ENCODE peak calls at places on chromosomes 16 and 17, in five cellular contexts. One of them, this sample, is unnamed. For H3K4me1 and H3K36me3, the result is how much of the 10 kb centered on the place peaks cover.

GRCh38 chr16:15865742-15866141 is 8.9 kb upstream of the MYH11 start:
- DNase-seq in neural progenitor cell: no peak
- DNase-seq in pancreas: no peak
- DNase-seq in left ventricle myocardium inferior: no peak
- DNase-seq in CD8-positive, alpha-beta T cell: no peak
- DNase-seq in this sample: no peak

GRCh38 chr17:59561042-59561441 is 4.4 kb upstream of the DHX40 start:
- DNase-seq in neural progenitor cell: peak
- DNase-seq in pancreas: no peak
- DNase-seq in left ventricle myocardium inferior: no peak
- DNase-seq in CD8-positive, alpha-beta T cell: no peak
- DNase-seq in this sample: peak

GRCh38 chr16:5526826-5527225 is 429.2 kb upstream of the EEF2KMT start:
- DNase-seq in neural progenitor cell: no peak
- DNase-seq in pancreas: no peak
- DNase-seq in left ventricle myocardium inferior: no peak
- DNase-seq in CD8-positive, alpha-beta T cell: no peak
- DNase-seq in this sample: no peak

GRCh38 chr17:37490638-37491614 is 1.2 kb downstream of the DUSP14 start:
- DNase-seq in neural progenitor cell: peak
- DNase-seq in pancreas: no peak
- DNase-seq in left ventricle myocardium inferior: peak
- DNase-seq in CD8-positive, alpha-beta T cell: no peak
- DNase-seq in this sample: no peak

GRCh38 chr16:54648575-54648974 is 282.1 kb upstream of the IRX5 start:
- DNase-seq in neural progenitor cell: no peak
- DNase-seq in pancreas: no peak
- DNase-seq in left ventricle myocardium inferior: no peak
- DNase-seq in CD8-positive, alpha-beta T cell: no peak
- DNase-seq in this sample: no peak

GRCh38 chr16:72110662-72111615 is 17.3 kb downstream of the DHX38 start:
- DNase-seq in neural progenitor cell: no peak
- DNase-seq in pancreas: no peak
- DNase-seq in left ventricle myocardium inferior: no peak
- DNase-seq in CD8-positive, alpha-beta T cell: no peak
- DNase-seq in this sample: no peak

GRCh38 chr16:21950782-21951521 is 2.2 kb upstream of the UQCRC2 start:
- DNase-seq in neural progenitor cell: peak
- DNase-seq in pancreas: no peak
- DNase-seq in left ventricle myocardium inferior: no peak
- DNase-seq in CD8-positive, alpha-beta T cell: peak
- DNase-seq in this sample: no peak

GRCh38 chr17:68176770-68177169 is 71.1 kb upstream of the AMZ2 start:
- DNase-seq in neural progenitor cell: peak
- DNase-seq in pancreas: no peak
- DNase-seq in left ventricle myocardium inferior: no peak
- DNase-seq in CD8-positive, alpha-beta T cell: no peak
- DNase-seq in this sample: no peak

GRCh38 chr17:40536731-40537171 is 28.5 kb downstream of the CCR7 start:
- DNase-seq in neural progenitor cell: no peak
- DNase-seq in pancreas: no peak
- DNase-seq in left ventricle myocardium inferior: no peak
- DNase-seq in CD8-positive, alpha-beta T cell: no peak
- DNase-seq in this sample: no peak

GRCh38 chr16:71345031-71345430 is 13.5 kb upstream of the CALB2 start:
- DNase-seq in neural progenitor cell: peak
- DNase-seq in pancreas: no peak
- DNase-seq in left ventricle myocardium inferior: no peak
- DNase-seq in CD8-positive, alpha-beta T cell: no peak
- DNase-seq in this sample: no peak

GRCh38 chr16:47965439-47965838 is 190.4 kb downstream of the ABCC12 start:
- DNase-seq in neural progenitor cell: peak
- DNase-seq in pancreas: no peak
- DNase-seq in left ventricle myocardium inferior: no peak
- DNase-seq in CD8-positive, alpha-beta T cell: no peak
- DNase-seq in this sample: no peak

GRCh38 chr17:77148109-77148958 is 7.6 kb downstream of the SEC14L1 start:
- DNase-seq in neural progenitor cell: no peak
- DNase-seq in pancreas: no peak
- DNase-seq in left ventricle myocardium inferior: no peak
- DNase-seq in CD8-positive, alpha-beta T cell: no peak
- DNase-seq in this sample: no peak

GRCh38 chr17:40417258-40417608 is 463 bp downstream of the TOP2A start:
- DNase-seq in neural progenitor cell: peak
- DNase-seq in pancreas: no peak
- DNase-seq in left ventricle myocardium inferior: no peak
- DNase-seq in CD8-positive, alpha-beta T cell: no peak
- DNase-seq in this sample: peak

GRCh38 chr17:19237389-19238166 is 412 bp downstream of the EPN2 start:
- DNase-seq in neural progenitor cell: peak
- DNase-seq in pancreas: peak
- DNase-seq in left ventricle myocardium inferior: peak
- DNase-seq in CD8-positive, alpha-beta T cell: no peak
- DNase-seq in this sample: peak

GRCh38 chr16:50838165-50838564 is 96.3 kb downstream of the CYLD start:
- DNase-seq in neural progenitor cell: no peak
- DNase-seq in pancreas: no peak
- DNase-seq in left ventricle myocardium inferior: no peak
- DNase-seq in CD8-positive, alpha-beta T cell: no peak
- DNase-seq in this sample: no peak

GRCh38 chr16:85652431-85653221 is 36.1 kb downstream of the GINS2 start:
- DNase-seq in neural progenitor cell: peak
- DNase-seq in pancreas: peak
- DNase-seq in left ventricle myocardium inferior: peak
- DNase-seq in CD8-positive, alpha-beta T cell: peak
- DNase-seq in this sample: peak

GRCh38 chr16:14148569-14148968 is 77.5 kb downstream of the MRTFB start:
- DNase-seq in neural progenitor cell: no peak
- DNase-seq in pancreas: no peak
- DNase-seq in left ventricle myocardium inferior: no peak
- DNase-seq in CD8-positive, alpha-beta T cell: no peak
- DNase-seq in this sample: no peak
- H3K4me1 ChIP-seq in neural progenitor cell: under half
- H3K4me1 ChIP-seq in pancreas: under half
- H3K4me1 ChIP-seq in left ventricle myocardium inferior: under half
- H3K4me1 ChIP-seq in CD8-positive, alpha-beta T cell: under half
- H3K4me1 ChIP-seq in this sample: under half

DNA sequence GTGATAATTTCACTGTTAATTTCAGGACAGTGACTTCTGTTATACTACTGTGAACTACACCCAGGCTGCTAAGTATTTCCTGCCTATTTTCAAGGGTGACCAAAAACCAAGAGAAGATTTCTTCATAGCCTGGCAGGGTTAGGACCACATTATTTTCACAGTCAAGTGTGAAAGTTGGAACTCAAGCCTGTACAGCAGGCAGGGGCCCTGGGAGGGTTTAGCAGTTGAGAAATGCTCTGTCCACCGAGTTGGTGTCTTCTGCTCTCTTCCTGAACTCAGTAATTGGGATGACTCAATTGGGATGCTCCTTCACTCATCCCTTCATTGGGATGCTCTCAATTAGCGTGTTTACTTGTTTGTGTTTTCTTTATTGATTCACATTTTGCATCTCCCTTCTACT is 347.3 kb upstream of the CDH11 start:
- DNase-seq in neural progenitor cell: no peak
- DNase-seq in pancreas: no peak
- DNase-seq in left ventricle myocardium inferior: no peak
- DNase-seq in CD8-positive, alpha-beta T cell: no peak
- DNase-seq in this sample: no peak
- H3K36me3 ChIP-seq in neural progenitor cell: under half
- H3K36me3 ChIP-seq in pancreas: under half
- H3K36me3 ChIP-seq in left ventricle myocardium inferior: under half
- H3K36me3 ChIP-seq in CD8-positive, alpha-beta T cell: under half
- H3K36me3 ChIP-seq in this sample: under half

DNA sequence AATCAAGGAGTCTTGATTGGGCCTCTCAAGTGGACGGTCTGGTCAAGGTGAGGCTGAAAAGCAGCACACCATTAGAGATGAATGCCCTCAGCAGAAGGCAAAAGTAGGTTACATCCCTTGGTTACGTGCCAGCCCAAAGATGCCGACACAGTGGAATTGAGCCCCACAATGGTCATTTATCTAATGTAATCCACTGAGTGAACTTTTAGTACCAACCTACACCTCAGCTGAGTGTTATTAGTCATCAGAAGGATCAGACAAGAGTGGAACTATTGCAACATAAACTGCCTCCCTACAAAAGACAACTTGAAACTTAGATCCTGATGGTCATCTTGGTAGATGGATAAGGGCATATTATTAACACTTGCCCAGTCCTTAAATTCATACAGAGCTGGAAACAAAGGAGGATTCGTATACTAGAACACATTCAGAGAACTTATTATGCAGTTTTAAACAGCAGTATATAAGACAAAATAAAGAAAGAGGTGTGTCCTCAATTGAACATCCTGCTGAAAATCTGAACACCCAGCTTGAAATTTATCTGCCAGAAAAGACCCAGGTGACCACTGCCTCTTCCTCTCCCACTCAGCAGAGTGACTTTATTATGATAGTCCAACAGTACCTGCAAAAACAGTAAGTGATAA is 2.8 kb downstream of the DCUN1D3 start:
- DNase-seq in neural progenitor cell: no peak
- DNase-seq in pancreas: no peak
- DNase-seq in left ventricle myocardium inferior: no peak
- DNase-seq in CD8-positive, alpha-beta T cell: no peak
- DNase-seq in this sample: no peak
- H3K4me1 ChIP-seq in neural progenitor cell: under half
- H3K4me1 ChIP-seq in pancreas: under half
- H3K4me1 ChIP-seq in left ventricle myocardium inferior: half or more
- H3K4me1 ChIP-seq in CD8-positive, alpha-beta T cell: under half
- H3K4me1 ChIP-seq in this sample: under half

DNA sequence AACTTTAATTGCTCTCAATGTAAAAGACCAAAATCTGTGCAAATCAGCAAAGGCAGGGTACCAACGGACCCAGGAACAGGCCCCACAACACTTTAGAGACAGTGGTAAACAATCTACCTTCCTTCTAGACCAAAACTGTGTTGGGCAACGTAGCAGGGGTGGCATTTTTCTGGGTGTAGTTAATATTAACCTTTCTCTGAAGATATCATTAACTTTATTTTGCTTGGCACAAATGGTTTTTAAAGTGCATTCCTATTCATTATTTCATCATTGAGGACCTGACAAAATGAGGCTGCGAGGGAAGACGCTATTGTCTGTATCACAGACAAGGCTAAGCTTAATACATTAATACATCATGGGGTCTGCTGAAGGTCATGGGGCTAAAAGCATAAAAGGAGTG is 37.9 kb upstream of the TRAP1 start:
- DNase-seq in neural progenitor cell: no peak
- DNase-seq in pancreas: no peak
- DNase-seq in left ventricle myocardium inferior: no peak
- DNase-seq in CD8-positive, alpha-beta T cell: no peak
- DNase-seq in this sample: no peak
- H3K36me3 ChIP-seq in neural progenitor cell: under half
- H3K36me3 ChIP-seq in pancreas: under half
- H3K36me3 ChIP-seq in left ventricle myocardium inferior: half or more
- H3K36me3 ChIP-seq in CD8-positive, alpha-beta T cell: under half
- H3K36me3 ChIP-seq in this sample: under half

GRCh38 chr17:17144916-17145665 is 61.0 kb downstream of the PLD6 start:
- DNase-seq in neural progenitor cell: no peak
- DNase-seq in pancreas: no peak
- DNase-seq in left ventricle myocardium inferior: no peak
- DNase-seq in CD8-positive, alpha-beta T cell: no peak
- DNase-seq in this sample: no peak

GRCh38 chr17:17150450-17150804 is 55.7 kb downstream of the PLD6 start:
- DNase-seq in neural progenitor cell: no peak
- DNase-seq in pancreas: no peak
- DNase-seq in left ventricle myocardium inferior: no peak
- DNase-seq in CD8-positive, alpha-beta T cell: no peak
- DNase-seq in this sample: no peak

GRCh38 chr17:17149520-17150449 is 56.3 kb downstream of the PLD6 start:
- DNase-seq in neural progenitor cell: no peak
- DNase-seq in pancreas: no peak
- DNase-seq in left ventricle myocardium inferior: no peak
- DNase-seq in CD8-positive, alpha-beta T cell: no peak
- DNase-seq in this sample: no peak

GRCh38 chr17:17146791-17147406 is 59.2 kb downstream of the PLD6 start:
- DNase-seq in neural progenitor cell: peak
- DNase-seq in pancreas: no peak
- DNase-seq in left ventricle myocardium inferior: no peak
- DNase-seq in CD8-positive, alpha-beta T cell: no peak
- DNase-seq in this sample: peak

GRCh38 chr17:17147821-17148220 is 58.3 kb downstream of the PLD6 start:
- DNase-seq in neural progenitor cell: no peak
- DNase-seq in pancreas: no peak
- DNase-seq in left ventricle myocardium inferior: no peak
- DNase-seq in CD8-positive, alpha-beta T cell: no peak
- DNase-seq in this sample: no peak
- H3K4me1 ChIP-seq in neural progenitor cell: under half
- H3K4me1 ChIP-seq in pancreas: under half
- H3K4me1 ChIP-seq in left ventricle myocardium inferior: half or more
- H3K4me1 ChIP-seq in CD8-positive, alpha-beta T cell: under half
- H3K4me1 ChIP-seq in this sample: under half

GRCh38 chr17:35101725-35102124 is 17.9 kb downstream of the RAD51D start:
- DNase-seq in neural progenitor cell: no peak
- DNase-seq in pancreas: no peak
- DNase-seq in left ventricle myocardium inferior: no peak
- DNase-seq in CD8-positive, alpha-beta T cell: no peak
- DNase-seq in this sample: no peak

GRCh38 chr17:35097776-35098175 is 21.9 kb downstream of the RAD51D start:
- DNase-seq in neural progenitor cell: no peak
- DNase-seq in pancreas: no peak
- DNase-seq in left ventricle myocardium inferior: no peak
- DNase-seq in CD8-positive, alpha-beta T cell: no peak
- DNase-seq in this sample: no peak

GRCh38 chr17:35103271-35103670 is 16.4 kb downstream of the RAD51D start:
- DNase-seq in neural progenitor cell: no peak
- DNase-seq in pancreas: no peak
- DNase-seq in left ventricle myocardium inferior: no peak
- DNase-seq in CD8-positive, alpha-beta T cell: no peak
- DNase-seq in this sample: no peak

GRCh38 chr17:35101036-35101435 is 18.6 kb downstream of the RAD51D start:
- DNase-seq in neural progenitor cell: no peak
- DNase-seq in pancreas: no peak
- DNase-seq in left ventricle myocardium inferior: no peak
- DNase-seq in CD8-positive, alpha-beta T cell: no peak
- DNase-seq in this sample: no peak

GRCh38 chr17:35099929-35100328 is 19.7 kb downstream of the RAD51D start:
- DNase-seq in neural progenitor cell: no peak
- DNase-seq in pancreas: no peak
- DNase-seq in left ventricle myocardium inferior: no peak
- DNase-seq in CD8-positive, alpha-beta T cell: no peak
- DNase-seq in this sample: no peak
- H3K36me3 ChIP-seq in neural progenitor cell: under half
- H3K36me3 ChIP-seq in pancreas: under half
- H3K36me3 ChIP-seq in left ventricle myocardium inferior: under half
- H3K36me3 ChIP-seq in CD8-positive, alpha-beta T cell: under half
- H3K36me3 ChIP-seq in this sample: under half

GRCh38 chr17:885971-886571 is 93.5 kb downstream of the NXN start:
- DNase-seq in neural progenitor cell: no peak
- DNase-seq in pancreas: peak
- DNase-seq in left ventricle myocardium inferior: peak
- DNase-seq in CD8-positive, alpha-beta T cell: no peak
- DNase-seq in this sample: no peak
- H3K4me1 ChIP-seq in neural progenitor cell: under half
- H3K4me1 ChIP-seq in pancreas: under half
- H3K4me1 ChIP-seq in left ventricle myocardium inferior: under half
- H3K4me1 ChIP-seq in CD8-positive, alpha-beta T cell: under half
- H3K4me1 ChIP-seq in this sample: under half

DNA sequence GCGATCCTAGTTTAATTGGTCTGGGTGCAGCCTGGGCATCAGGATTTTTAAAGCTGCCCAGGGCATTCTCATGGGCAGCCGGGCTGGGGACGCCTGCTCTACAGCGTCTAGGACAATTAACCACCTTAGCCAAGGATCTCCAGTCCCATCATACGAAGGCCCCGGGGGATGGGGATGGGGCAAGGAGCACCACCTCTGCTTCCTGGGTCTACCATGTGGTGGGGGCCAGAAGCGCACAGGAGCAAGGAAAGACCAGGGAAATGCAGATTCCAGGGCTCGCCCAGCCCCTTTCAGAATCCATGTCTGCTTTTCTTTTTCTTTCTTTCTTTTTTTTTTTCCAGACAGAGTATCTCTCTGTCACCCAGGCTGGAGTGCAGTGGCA is 29.3 kb downstream of the TBC1D16 start:
- DNase-seq in neural progenitor cell: no peak
- DNase-seq in pancreas: no peak
- DNase-seq in left ventricle myocardium inferior: no peak
- DNase-seq in CD8-positive, alpha-beta T cell: no peak
- DNase-seq in this sample: no peak
- H3K36me3 ChIP-seq in neural progenitor cell: under half
- H3K36me3 ChIP-seq in pancreas: under half
- H3K36me3 ChIP-seq in left ventricle myocardium inferior: under half
- H3K36me3 ChIP-seq in CD8-positive, alpha-beta T cell: under half
- H3K36me3 ChIP-seq in this sample: under half

This sample was measured in mucosa of descending colon.